ENCODE peak calls at places on chromosomes 7 and 10, in eight cellular contexts. F, M, H, S, Q, V, L and D are unnamed samples.

GRCh38 chr7:6589151-6589828 is 531 bp upstream of the INTS15 start:
- DNase-seq in S (no peak), L (no peak), F (no peak), V (no peak), M (no peak), Q (no peak), H (no peak), D (no peak)

GRCh38 chr7:2446676-2447075 is 29.5 kb downstream of the GRIFIN start:
- DNase-seq in L (no peak), H (no peak), V (no peak), S (no peak), M (no peak), F (no peak), Q (no peak), D (no peak)

GRCh38 chr7:39259391-39260003 is 281.8 kb downstream of the POU6F2 start:
- DNase-seq in M (no peak), F (no peak), V (no peak), H (no peak), Q (no peak), L (no peak), S (no peak), D (no peak)

GRCh38 chr10:23157691-23158369 is 34.3 kb upstream of the PTF1A start:
- DNase-seq in H (no peak), Q (peak; percentile 69), M (no peak), S (peak; percentile 34), F (no peak), V (no peak), L (no peak), D (no peak)

GRCh38 chr10:72466018-72466417 is 111.3 kb upstream of the DNAJB12 start:
- DNase-seq in Q (no peak), H (no peak), F (no peak), V (no peak), L (no peak), S (no peak), M (no peak), D (no peak)

GRCh38 chr10:95242581-95243317 is 48.1 kb downstream of the PDLIM1 start:
- DNase-seq in V (no peak), M (no peak), H (no peak), F (no peak), L (no peak), Q (peak; percentile 63), S (peak; percentile 72), D (peak; percentile 47)

GRCh38 chr7:133478591-133479135 is 225.8 kb downstream of the EXOC4 start:
- DNase-seq in S (no peak), M (no peak), V (no peak), Q (no peak), F (no peak), L (no peak), H (no peak), D (no peak)

GRCh38 chr10:58823983-58824382 is 311.3 kb downstream of the BICC1 start:
- DNase-seq in L (no peak), S (no peak), V (no peak), F (no peak), M (no peak), H (no peak), Q (no peak), D (no peak)

GRCh38 chr7:85528581-85528980 is 341.7 kb upstream of the SEMA3D start:
- DNase-seq in Q (no peak), F (no peak), S (no peak), H (no peak), L (no peak), V (no peak), M (no peak), D (no peak)

GRCh38 chr7:155338632-155339320 is 41.1 kb downstream of the INSIG1 start:
- DNase-seq in F (no peak), H (no peak), Q (no peak), M (peak; percentile 74), L (peak; percentile 14), S (no peak), V (no peak), D (no peak)

GRCh38 chr10:132306341-132306685 is 1.4 kb downstream of the STK32C start:
- DNase-seq in V (no peak), L (no peak), S (no peak), Q (no peak), H (no peak), M (no peak), F (no peak), D (no peak)

GRCh38 chr10:79444243-79445119 is 943 bp downstream of the ZCCHC24 start:
- DNase-seq in L (peak; percentile 49), V (no peak), M (peak; percentile 78), F (peak; percentile 54), S (peak; percentile 74), Q (peak; percentile 61), H (peak; percentile 34), D (peak; percentile 88)

GRCh38 chr7:133795061-133795460 is 332.1 kb upstream of the LRGUK start:
- DNase-seq in S (no peak), Q (no peak), V (no peak), H (no peak), M (no peak), L (no peak), F (no peak), D (no peak)

GRCh38 chr7:94513565-94513860 is 3.9 kb downstream of the CASD1 start:
- DNase-seq in H (no peak), V (no peak), M (no peak), S (no peak), Q (no peak), L (no peak), F (no peak), D (no peak)

GRCh38 chr10:33552290-33552689 is 217.8 kb upstream of the NRP1 start:
- DNase-seq in F (no peak), S (no peak), H (no peak), Q (no peak), V (no peak), M (no peak), L (no peak), D (no peak)

GRCh38 chr10:92810934-92811532 is 37.3 kb upstream of the EXOC6 start:
- DNase-seq in H (no peak), F (peak; percentile 25), L (no peak), Q (no peak), S (no peak), V (no peak), M (no peak), D (no peak)

GRCh38 chr10:91367558-91367957 is 42.6 kb upstream of the HECTD2 start:
- DNase-seq in V (no peak), F (no peak), M (no peak), H (no peak), Q (no peak), L (no peak), S (no peak), D (no peak)

GRCh38 chr10:102230861-102231356 is 4.8 kb downstream of the ELOVL3 start:
- DNase-seq in H (no peak), S (peak; percentile 40), L (peak; percentile 38), F (peak; percentile 63), M (peak; percentile 80), Q (no peak), V (no peak), D (no peak)

GRCh38 chr7:114976666-114977065 is 54.8 kb downstream of the MDFIC start:
- DNase-seq in L (no peak), V (no peak), F (no peak), H (no peak), M (no peak), Q (no peak), S (no peak), D (no peak)

GRCh38 chr10:51422311-51423120 is 276.9 kb downstream of the CSTF2T start:
- DNase-seq in L (peak; percentile 15), S (peak; percentile 13), F (peak; percentile 2), M (no peak), Q (peak; percentile 40), V (no peak), H (no peak), D (peak; percentile 32)

GRCh38 chr7:151367304-151367703 is 25.7 kb downstream of the NUB1 start:
- DNase-seq in L (no peak), S (no peak), V (no peak), H (no peak), Q (no peak), M (no peak), F (no peak), D (peak; percentile 16)

GRCh38 chr10:71769279-71769823 is 4.0 kb downstream of the VSIR start:
- DNase-seq in L (no peak), V (no peak), F (no peak), H (no peak), Q (no peak), M (no peak), S (no peak), D (no peak)

GRCh38 chr7:88169717-88170320 is 50.0 kb downstream of the SRI start:
- DNase-seq in S (peak; percentile 4), V (no peak), F (no peak), H (no peak), L (no peak), Q (peak; percentile 31), M (no peak), D (no peak)

GRCh38 chr7:47711776-47712175 is 129.9 kb upstream of the TNS3 start:
- DNase-seq in S (no peak), L (no peak), H (no peak), M (no peak), Q (no peak), V (no peak), F (no peak), D (no peak)

GRCh38 chr10:133379152-133379800 is at the start of gene PAOX:
- DNase-seq in S (peak; percentile 59), M (peak; percentile 88), F (peak; percentile 83), H (peak; percentile 33), V (no peak), Q (peak; percentile 47), L (peak; percentile 63), D (peak; percentile 88)

GRCh38 chr10:117360016-117360415 is 15.2 kb downstream of the PDZD8 start:
- DNase-seq in Q (peak; percentile 38), V (no peak), H (no peak), M (no peak), F (no peak), L (no peak), S (no peak), D (no peak)

GRCh38 chr10:74825371-74826141 is 844 bp upstream of the KAT6B start:
- DNase-seq in S (peak; percentile 67), M (peak; percentile 88), H (peak; percentile 46), L (peak; percentile 60), V (no peak), F (no peak), Q (peak; percentile 14), D (peak; percentile 34)

GRCh38 chr7:126398285-126398684 is 854.5 kb downstream of the GRM8 start:
- DNase-seq in L (no peak), S (no peak), V (no peak), Q (peak; percentile 57), F (no peak), H (no peak), M (no peak), D (no peak)

GRCh38 chr7:140670343-140670935 is 2.3 kb upstream of the ADCK2 start:
- DNase-seq in L (no peak), F (no peak), Q (no peak), S (no peak), H (no peak), M (no peak), V (no peak), D (no peak)

GRCh38 chr7:116210345-116211005 is at the start of gene TES:
- DNase-seq in F (peak; percentile 76), M (peak; percentile 86), L (peak; percentile 60), S (peak; percentile 80), V (no peak), H (peak; percentile 62), Q (peak; percentile 68), D (peak; percentile 65)

GRCh38 chr10:133378251-133379096 is 588 bp upstream of the PAOX start:
- DNase-seq in F (no peak), S (peak; percentile 48), H (peak; percentile 42), L (peak; percentile 67), M (peak; percentile 85), Q (peak; percentile 47), V (no peak), D (peak; percentile 78)